ENCODE peak calls at places on chromosomes 6 and 20, in eight cellular contexts. Z is endothelial cell; K is NCI-H1436 treated with DMSO at 0.1 percent for 48 hours; J is Daoy; V is activated T-helper 2 cell treated with anti-CD3 and anti-CD28 coated beads, Interferon-gamma antibody, Interleukin-2, Interleukin-4, amounts not matched to agents 10 μg/mL and 5 μg/mL and 100 μg/mL, durations not matched to agents 14 hours and 24 hours and 36 hours; G is right atrium auricular region; Y is activated T-cell treated with anti-CD3 and anti-CD28 coated beads, Interleukin-2, amount 50 U/mL, for 1 hour; M is HuH-7.5. R is an unnamed sample.

GRCh38 chr6:11714116-11714797 is 64.3 kb downstream of the ADTRP start:
- DNase-seq in Z (no peak), K (no peak), J (no peak), V (no peak), G (no peak), Y (peak), M (no peak), R (no peak)

GRCh38 chr6:158705386-158706126 is 55.7 kb downstream of the SYTL3 start:
- DNase-seq in Z (no peak), K (no peak), J (no peak), V (no peak), G (no peak), Y (peak), M (no peak), R (no peak)

GRCh38 chr6:117711369-117711768 is 36.1 kb downstream of the NUS1 start:
- DNase-seq in Z (no peak), K (no peak), J (no peak), V (no peak), G (no peak), Y (no peak), M (no peak), R (no peak)

GRCh38 chr6:148521586-148521985 is 178.9 kb downstream of the SASH1 start:
- DNase-seq in Z (no peak), K (no peak), J (no peak), V (no peak), G (no peak), Y (no peak), M (no peak), R (no peak)

GRCh38 chr6:137234505-137234863 is 15.3 kb upstream of the IFNGR1 start:
- DNase-seq in Z (no peak), K (no peak), J (no peak), V (no peak), G (no peak), Y (no peak), M (no peak), R (no peak)

GRCh38 chr6:169240125-169240524 is 13.5 kb downstream of the THBS2 start:
- DNase-seq in Z (no peak), K (no peak), J (no peak), V (no peak), G (no peak), Y (no peak), M (no peak), R (no peak)

GRCh38 chr6:11869656-11870340 is 91.2 kb upstream of the ADTRP start:
- DNase-seq in Z (no peak), K (no peak), J (peak), V (no peak), G (no peak), Y (no peak), M (no peak), R (no peak)

GRCh38 chr20:51434556-51435256 is 107.8 kb downstream of the NFATC2 start:
- DNase-seq in Z (no peak), K (no peak), J (no peak), V (no peak), G (no peak), Y (no peak), M (no peak), R (no peak)

GRCh38 chr6:33851959-33852358 is 48.2 kb upstream of the MLN start:
- DNase-seq in Z (peak), K (no peak), J (peak), V (no peak), G (no peak), Y (peak), M (peak), R (no peak)

GRCh38 chr6:90044833-90045337 is 150.6 kb downstream of the GJA10 start:
- DNase-seq in Z (no peak), K (no peak), J (peak), V (no peak), G (no peak), Y (no peak), M (no peak), R (no peak)

GRCh38 chr6:82015043-82015442 is 232.5 kb downstream of the IBTK start:
- DNase-seq in Z (no peak), K (no peak), J (peak), V (no peak), G (no peak), Y (no peak), M (no peak), R (no peak)

GRCh38 chr6:134546962-134547645 is 229.2 kb upstream of the SGK1 start:
- DNase-seq in Z (no peak), K (no peak), J (no peak), V (no peak), G (no peak), Y (no peak), M (no peak), R (no peak)

GRCh38 chr20:50852085-50852484 is 57.2 kb downstream of the BCAS4 start:
- DNase-seq in Z (no peak), K (no peak), J (no peak), V (no peak), G (no peak), Y (no peak), M (no peak), R (no peak)

GRCh38 chr6:11766589-11767450 is 11.8 kb downstream of the ADTRP start:
- DNase-seq in Z (no peak), K (no peak), J (peak), V (no peak), G (no peak), Y (no peak), M (no peak), R (no peak)

GRCh38 chr6:82951389-82951788 is 114.3 kb downstream of the UBE3D start:
- DNase-seq in Z (no peak), K (no peak), J (peak), V (no peak), G (no peak), Y (no peak), M (no peak), R (no peak)

GRCh38 chr6:144659202-144659731 is 374.1 kb downstream of the UTRN start:
- DNase-seq in Z (peak), K (no peak), J (peak), V (no peak), G (no peak), Y (peak), M (no peak), R (no peak)